ENCODE peak calls at places on chromosomes 1 and 21, in four cellular contexts. N, H, K and P are unnamed samples.

GRCh38 chr1:97632075-97632474 is 288.8 kb downstream of the DPYD start:
- DNase-seq in N (no peak), H (no peak), K (no peak), P (no peak)

GRCh38 chr1:225504776-225505175 is 76.9 kb upstream of the LBR start:
- DNase-seq in N (no peak), H (no peak), K (no peak), P (no peak)

GRCh38 chr1:66331641-66332523 is 202.1 kb upstream of the SGIP1 start:
- DNase-seq in N (no peak), H (no peak), K (no peak), P (peak)

GRCh38 chr1:8161546-8162110 is 135.5 kb upstream of the ERRFI1 start:
- DNase-seq in N (no peak), H (no peak), K (no peak), P (no peak)

GRCh38 chr1:17365271-17365670 is 6.7 kb upstream of the PADI6 start:
- DNase-seq in N (no peak), H (no peak), K (no peak), P (no peak)

GRCh38 chr1:27491748-27492700 is 2.1 kb upstream of the WASF2 start:
- DNase-seq in N (no peak), H (no peak), K (no peak), P (no peak)

GRCh38 chr1:167708940-167709389 is 12.8 kb upstream of the MPZL1 start:
- DNase-seq in N (no peak), H (no peak), K (peak), P (no peak)

GRCh38 chr1:112544011-112544688 is 35.4 kb downstream of the WNT2B start:
- DNase-seq in N (peak), H (peak), K (no peak), P (no peak)

GRCh38 chr1:105138445-105138821 is 1388.7 kb downstream of the AMY1C start:
- DNase-seq in N (peak), H (peak), K (no peak), P (no peak)

GRCh38 chr1:2414297-2414958 is 2.1 kb upstream of the PEX10 start:
- DNase-seq in N (peak), H (peak), K (peak), P (peak)

GRCh38 chr1:113587475-113587874 is 171.8 kb downstream of the PHTF1 start:
- DNase-seq in N (no peak), H (no peak), K (no peak), P (no peak)

GRCh38 chr1:23101891-23102688 is 66.6 kb downstream of the LUZP1 start:
- DNase-seq in N (no peak), H (no peak), K (no peak), P (no peak)

GRCh38 chr1:185512442-185512841 is 195.4 kb upstream of the IVNS1ABP start:
- DNase-seq in N (no peak), H (no peak), K (no peak), P (no peak)

GRCh38 chr1:41072051-41072450 is 50.5 kb upstream of the SLFNL1 start:
- DNase-seq in N (no peak), H (no peak), K (no peak), P (no peak)

GRCh38 chr1:64199154-64199553 is 4.3 kb upstream of the UBE2U start:
- DNase-seq in N (no peak), H (no peak), K (no peak), P (no peak)

GRCh38 chr1:103106426-103107321 is 1.6 kb downstream of the COL11A1 start:
- DNase-seq in N (peak), H (peak), K (no peak), P (peak)

GRCh38 chr21:38352536-38353219 is 95.9 kb downstream of the KCNJ15 start:
- DNase-seq in N (peak), H (peak), K (no peak), P (peak)

GRCh38 chr1:55213885-55214213 is 1.3 kb downstream of the USP24 start:
- DNase-seq in N (no peak), H (no peak), K (no peak), P (no peak)

GRCh38 chr1:67795179-67795916 is 37.9 kb downstream of the GNG12 start:
- DNase-seq in N (no peak), H (no peak), K (no peak), P (no peak)

GRCh38 chr1:56978819-56979218 is 13.0 kb upstream of the C8B start:
- DNase-seq in N (no peak), H (no peak), K (no peak), P (peak)

GRCh38 chr1:23995431-23995837 is 15.3 kb upstream of the SRSF10 start:
- DNase-seq in N (no peak), H (no peak), K (peak), P (no peak)

GRCh38 chr1:22889213-22889827 is 83.3 kb downstream of the LACTBL1 start:
- DNase-seq in N (peak), H (peak), K (no peak), P (no peak)

GRCh38 chr21:37915516-37915915 is 741 bp downstream of the KCNJ6 start:
- DNase-seq in N (no peak), H (no peak), K (no peak), P (peak)

GRCh38 chr1:84847253-84848247 is 45.5 kb downstream of the LPAR3 start:
- DNase-seq in N (peak), H (peak), K (no peak), P (no peak)

GRCh38 chr1:81304187-81304586 is 496.5 kb upstream of the ADGRL2 start:
- DNase-seq in N (no peak), H (no peak), K (no peak), P (no peak)

GRCh38 chr1:68121536-68121935 is 71.1 kb upstream of the DIRAS3 start:
- DNase-seq in N (no peak), H (no peak), K (no peak), P (no peak)

GRCh38 chr1:25105836-25106235 is 126.5 kb downstream of the SYF2 start:
- DNase-seq in N (no peak), H (no peak), K (no peak), P (no peak)

GRCh38 chr1:226100436-226101347 is 38.2 kb downstream of the H3-3A start:
- DNase-seq in N (peak), H (no peak), K (no peak), P (peak)

GRCh38 chr1:108913105-108913948 is 36.5 kb downstream of the GPSM2 start:
- DNase-seq in N (peak), H (no peak), K (no peak), P (no peak)

GRCh38 chr1:39391741-39392679 is 99.4 kb upstream of the BMP8A start:
- DNase-seq in N (peak), H (peak), K (no peak), P (no peak)

GRCh38 chr1:226033599-226034390 is 28.7 kb upstream of the H3-3A start:
- DNase-seq in N (no peak), H (no peak), K (no peak), P (no peak)

GRCh38 chr1:165884690-165885304 is 57.4 kb downstream of the UCK2 start:
- DNase-seq in N (no peak), H (peak), K (no peak), P (no peak)

GRCh38 chr1:4062041-4062440 is 162.0 kb upstream of the C1orf174 start:
- DNase-seq in N (no peak), H (no peak), K (no peak), P (no peak)

GRCh38 chr1:231619257-231619634 is 7.3 kb upstream of the DISC1 start:
- DNase-seq in N (no peak), H (no peak), K (no peak), P (no peak)

GRCh38 chr1:68811806-68812205 is 314.9 kb upstream of the DEPDC1 start:
- DNase-seq in N (no peak), H (no peak), K (no peak), P (no peak)

GRCh38 chr1:80731241-80731894 is 1069.4 kb upstream of the ADGRL2 start:
- DNase-seq in N (no peak), H (no peak), K (no peak), P (no peak)

GRCh38 chr1:51331206-51332100 is 1.1 kb upstream of the TTC39A start:
- DNase-seq in N (peak), H (peak), K (peak), P (no peak)

GRCh38 chr1:13779930-13780329 is 79.9 kb downstream of the PRDM2 start:
- DNase-seq in N (no peak), H (no peak), K (no peak), P (no peak)

GRCh38 chr1:185775505-185775904 is 41.3 kb downstream of the HMCN1 start:
- DNase-seq in N (no peak), H (no peak), K (no peak), P (no peak)

GRCh38 chr1:234326493-234327366 is 46.5 kb upstream of the COA6 start:
- DNase-seq in N (peak), H (peak), K (no peak), P (peak)
- TF ChIP-seq ATF3 in N (no peak), H (no peak), K (no peak), P (no peak)

DNA sequence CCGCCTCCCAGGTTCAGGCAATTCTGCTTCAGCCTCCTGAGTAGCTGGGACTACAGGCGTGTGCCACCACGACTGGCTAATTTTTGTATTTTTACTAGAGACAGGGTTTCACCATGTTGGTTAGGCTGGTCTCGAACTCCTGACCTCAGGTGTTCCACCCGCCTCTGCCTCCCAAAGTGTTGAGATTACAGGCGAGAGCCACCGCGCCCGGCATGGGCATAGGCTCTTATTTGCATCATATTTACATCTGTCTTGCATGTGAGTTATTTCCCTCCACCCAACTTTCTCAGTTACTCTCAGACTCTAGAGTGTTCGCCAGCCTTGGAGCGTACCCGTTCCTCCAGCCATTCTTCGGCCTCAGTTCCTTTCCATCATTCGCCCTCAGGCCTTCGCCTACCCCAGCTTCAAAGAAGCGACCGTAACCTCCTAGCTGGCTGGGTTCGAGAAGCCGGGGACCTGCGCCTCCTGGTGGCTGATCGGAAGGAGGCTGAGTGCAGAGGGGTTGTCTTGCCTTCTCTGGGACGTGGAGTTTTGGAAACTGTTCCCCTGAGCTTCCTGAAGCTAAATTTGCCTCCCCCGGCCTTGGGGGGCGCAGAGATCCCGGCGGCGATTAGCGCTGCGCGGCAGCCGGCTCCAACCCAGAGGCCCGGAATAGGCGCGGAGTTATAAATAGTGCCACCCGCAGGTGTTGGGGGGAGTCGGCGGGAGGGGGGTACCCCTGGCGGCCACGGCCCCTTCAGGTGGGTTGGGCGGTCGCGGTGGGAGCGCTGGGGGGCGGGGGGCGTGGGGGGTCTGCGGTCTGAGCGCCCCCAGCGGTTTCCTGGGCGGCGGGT is 3.6 kb upstream of the ZBTB7B start:
- DNase-seq in N (peak), H (no peak), K (peak), P (peak)
- TF ChIP-seq TCF7 in N (no peak), H (no peak), K (no peak), P (no peak)

DNA sequence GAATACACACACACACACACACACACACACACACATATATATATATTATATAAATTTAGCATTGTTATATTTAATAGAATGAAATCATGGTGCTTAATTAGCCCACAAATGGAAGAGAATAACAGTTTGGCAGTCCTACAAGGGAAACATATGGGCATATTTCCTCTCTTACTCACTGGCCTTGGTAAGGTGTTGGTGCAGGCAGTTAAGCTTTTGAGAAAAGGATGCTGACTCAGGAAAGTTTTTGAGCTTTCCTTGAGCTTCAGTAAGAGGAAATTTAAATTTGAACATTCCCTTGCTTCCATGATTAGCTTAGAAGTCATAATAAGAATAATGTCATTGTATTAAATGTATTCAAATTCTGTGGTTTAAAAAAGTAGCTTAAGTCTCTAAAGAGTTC is 37.0 kb upstream of the B3GALT5 start:
- DNase-seq in N (no peak), H (no peak), K (no peak), P (no peak)
- TF ChIP-seq SP1 in N (no peak), H (no peak), K (no peak), P (no peak)

DNA sequence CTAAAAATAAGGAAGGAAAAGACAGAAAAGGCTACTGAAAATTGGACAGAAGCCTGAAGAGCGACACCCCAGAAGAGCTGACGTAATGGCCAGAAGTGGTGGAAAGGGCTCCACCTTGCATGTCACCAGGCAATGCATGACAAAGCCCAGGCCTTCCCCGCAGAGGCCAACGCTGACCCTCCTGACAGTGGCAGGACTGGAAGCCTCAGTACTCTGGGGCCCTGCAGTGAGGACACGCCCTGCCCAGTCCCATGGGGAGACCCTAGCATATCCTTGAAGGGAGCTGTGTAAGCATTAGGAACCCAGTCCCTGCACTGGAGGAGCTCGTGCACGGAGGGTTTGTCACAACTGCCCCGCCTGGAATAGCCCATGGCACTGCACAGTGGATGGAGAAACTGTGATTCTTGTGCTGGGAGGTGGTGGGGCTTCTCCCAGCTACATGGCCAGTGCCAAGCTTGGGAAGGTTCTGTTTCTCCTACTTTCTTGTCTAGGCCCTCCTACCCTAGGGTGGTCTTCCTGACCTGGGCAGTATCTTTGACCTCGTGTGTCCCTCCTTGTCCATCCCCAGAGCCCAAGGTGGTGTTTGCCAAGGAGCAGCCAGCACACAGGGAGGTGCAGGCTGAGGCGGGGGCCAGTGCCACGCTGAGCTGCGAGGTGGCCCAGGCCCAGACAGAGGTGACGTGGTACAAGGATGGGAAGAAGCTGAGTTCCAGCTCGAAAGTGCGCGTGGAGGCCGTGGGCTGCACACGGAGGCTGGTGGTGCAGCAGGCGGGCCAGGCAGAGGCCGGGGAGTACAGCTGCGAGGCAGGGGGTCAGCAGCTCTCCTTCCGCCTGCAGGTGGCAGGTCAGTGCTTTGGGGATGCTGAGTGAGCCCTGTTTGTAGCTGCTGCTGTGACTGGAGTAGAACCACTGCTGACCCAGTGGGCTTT is 60.4 kb downstream of the OBSCN start:
- DNase-seq in N (peak), H (no peak), K (no peak), P (no peak)
- TF ChIP-seq ATF3 in N (no peak), H (no peak), K (no peak), P (no peak)

GRCh38 chr1:156090822-156091188 is 8.5 kb upstream of the MEX3A start:
- DNase-seq in N (peak), H (peak), K (no peak), P (peak)
- TF ChIP-seq TCF7 in N (no peak), H (no peak), K (no peak), P (no peak)

GRCh38 chr21:45215214-45215613 is 72.5 kb downstream of the POFUT2 start:
- DNase-seq in N (no peak), H (no peak), K (no peak), P (no peak)
- TF ChIP-seq SP1 in N (no peak), H (no peak), K (no peak), P (no peak)

DNA sequence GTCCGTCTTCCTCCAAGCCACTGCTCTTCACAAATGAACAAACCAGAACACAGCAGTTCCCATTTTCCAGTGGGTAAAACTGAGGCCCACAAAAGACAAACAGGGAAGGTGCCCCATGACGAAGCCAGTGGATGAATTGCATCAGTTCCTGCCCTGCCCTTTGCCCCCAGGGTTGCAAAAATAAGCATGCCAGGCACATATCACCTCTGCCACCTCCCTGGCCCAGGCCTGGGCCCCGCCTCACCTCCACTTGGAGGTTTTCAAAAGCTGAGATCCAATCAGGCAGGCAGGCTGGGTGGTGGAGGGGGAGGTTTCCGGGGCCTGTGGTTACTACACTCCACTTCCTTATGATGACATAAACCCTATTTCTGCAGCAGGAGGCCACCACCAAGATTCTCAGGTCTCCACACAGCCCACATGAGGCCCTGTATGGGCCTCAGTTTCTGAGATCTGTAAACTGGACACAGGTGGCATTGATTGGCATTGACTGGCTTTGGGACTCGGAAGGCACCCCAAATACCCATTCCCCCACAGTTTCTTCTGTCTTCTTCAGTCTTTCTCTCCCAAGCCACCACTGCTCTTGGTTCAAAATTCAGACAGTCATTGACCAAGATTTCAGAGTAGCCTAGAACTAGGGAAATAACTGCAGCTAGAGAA is 4.1 kb downstream of the KIF21B start:
- DNase-seq in N (peak), H (peak), K (peak), P (no peak)
- TF ChIP-seq ATF3 in N (peak), H (no peak), K (no peak), P (no peak)

DNA sequence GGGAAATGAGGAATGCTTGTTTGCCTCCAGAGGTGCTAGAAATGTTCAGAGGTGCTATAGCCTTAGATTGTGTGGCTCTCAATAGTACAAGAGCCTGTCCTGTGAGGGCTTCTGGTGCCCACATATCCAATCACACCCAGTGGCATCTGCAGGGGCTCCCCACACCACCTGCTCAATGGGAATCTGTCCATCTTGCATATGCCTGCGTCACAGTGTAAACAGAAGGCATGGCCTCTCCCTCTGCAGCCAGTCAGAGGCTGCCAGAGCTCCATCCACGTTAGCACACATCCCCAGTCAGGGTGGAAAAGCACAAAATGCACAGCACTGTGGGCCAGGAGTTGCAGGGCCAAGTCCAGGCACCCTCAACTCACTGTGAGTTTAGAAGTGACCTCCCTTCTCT is 113.6 kb upstream of the GRIK3 start:
- DNase-seq in N (no peak), H (no peak), K (no peak), P (no peak)
- TF ChIP-seq TCF7 in N (no peak), H (no peak), K (no peak), P (no peak)